ENCODE peak calls at places on chromosomes 12 and 14, in six cellular contexts. T, R, O, G, W and K are unnamed samples. For H3K4me1, the result is how much of the 10 kb centered on the place peaks cover.

GRCh38 chr14:90578283-90578985 is 181.6 kb downstream of the CALM1 start:
- DNase-seq in R (no peak), W (no peak), O (no peak), G (no peak), T (no peak), K (peak)

GRCh38 chr14:57845802-57846531 is 19.9 kb downstream of the SLC35F4 start:
- DNase-seq in T (no peak), G (no peak), O (peak), W (no peak), R (no peak), K (no peak)

GRCh38 chr14:75315143-75315542 is 36.5 kb downstream of the FOS start:
- DNase-seq in G (no peak), R (peak), W (no peak), O (peak), T (peak), K (no peak)

GRCh38 chr14:100540141-100540925 is 46.9 kb downstream of the BEGAIN start:
- DNase-seq in G (peak), W (no peak), R (no peak), T (no peak), O (no peak), K (no peak)

GRCh38 chr14:93525691-93526451 is 95.1 kb downstream of the UNC79 start:
- DNase-seq in G (no peak), O (peak), T (no peak), R (peak), W (no peak), K (no peak)

GRCh38 chr14:43168374-43168925 is 1338.6 kb downstream of the FSCB start:
- DNase-seq in W (no peak), G (no peak), T (no peak), R (no peak), O (no peak), K (no peak)

GRCh38 chr12:65565601-65566560 is 258.4 kb upstream of the HMGA2 start:
- DNase-seq in G (no peak), W (no peak), R (peak), O (peak), T (no peak), K (no peak)

GRCh38 chr12:117662220-117662619 is 300.8 kb upstream of the NOS1 start:
- DNase-seq in O (no peak), R (no peak), G (no peak), W (no peak), T (no peak), K (no peak)

GRCh38 chr14:56774503-56774902 is 35.8 kb downstream of the OTX2 start:
- DNase-seq in T (no peak), O (no peak), R (no peak), W (no peak), G (no peak), K (no peak)

GRCh38 chr12:79926951-79927350 is 7.9 kb downstream of the PPP1R12A start:
- DNase-seq in G (no peak), T (no peak), O (no peak), R (no peak), W (no peak), K (no peak)

GRCh38 chr14:70755655-70756054 is 53.7 kb downstream of the MAP3K9 start:
- DNase-seq in R (peak), T (no peak), O (peak), G (no peak), W (no peak), K (no peak)

GRCh38 chr12:111686574-111687105 is 787 bp downstream of the ACAD10 start:
- DNase-seq in O (no peak), T (no peak), W (no peak), R (no peak), G (no peak), K (no peak)

GRCh38 chr12:52203126-52203921 is 11.5 kb upstream of the KRT80 start:
- DNase-seq in R (peak), O (peak), T (peak), W (no peak), G (no peak), K (peak)

GRCh38 chr12:26360062-26360461 is 164.7 kb downstream of the SSPN start:
- DNase-seq in W (no peak), O (no peak), T (no peak), G (no peak), R (no peak), K (no peak)

GRCh38 chr12:25819713-25820112 is 138.8 kb upstream of the RASSF8 start:
- DNase-seq in W (no peak), G (no peak), R (no peak), T (no peak), O (no peak), K (no peak)

GRCh38 chr12:55385911-55386310 is 14.4 kb upstream of the OR6C65 start:
- DNase-seq in G (no peak), O (no peak), T (no peak), R (no peak), W (no peak), K (no peak)

GRCh38 chr12:109544955-109545531 is 28.3 kb downstream of the MMAB start:
- DNase-seq in R (peak), G (no peak), T (no peak), O (peak), W (no peak), K (no peak)

GRCh38 chr12:95365912-95366311 is 108.0 kb upstream of the METAP2 start:
- DNase-seq in R (no peak), O (no peak), G (no peak), T (no peak), W (no peak), K (no peak)

GRCh38 chr14:24818054-24818822 is 184.2 kb upstream of the GZMB start:
- DNase-seq in O (no peak), R (peak), W (no peak), T (no peak), G (no peak), K (no peak)

GRCh38 chr12:124680863-124681778 is 113.7 kb upstream of the NCOR2 start:
- DNase-seq in R (peak), W (peak), G (peak), T (no peak), O (peak), K (no peak)

GRCh38 chr14:90721619-90722305 is 94.5 kb downstream of the TTC7B start:
- DNase-seq in G (no peak), O (peak), W (no peak), R (peak), T (no peak), K (no peak)

GRCh38 chr12:118148287-118148686 is 12.4 kb downstream of the PEBP1 start:
- DNase-seq in T (no peak), G (no peak), W (no peak), R (no peak), O (no peak), K (no peak)

GRCh38 chr14:93787465-93788306 is 599 bp downstream of the PRIMA1 start:
- DNase-seq in R (no peak), G (peak), T (no peak), O (no peak), W (no peak), K (no peak)

GRCh38 chr14:42192659-42193425 is 586.2 kb downstream of the LRFN5 start:
- DNase-seq in G (no peak), O (peak), W (no peak), R (peak), T (peak), K (no peak)

GRCh38 chr12:72491399-72491798 is 219.2 kb downstream of the TRHDE start:
- DNase-seq in W (no peak), T (no peak), O (no peak), R (no peak), G (no peak), K (no peak)

GRCh38 chr12:64608901-64609542 is 1.3 kb upstream of the RASSF3 start:
- DNase-seq in T (peak), W (peak), O (peak), R (peak), G (no peak), K (no peak)

GRCh38 chr12:78759387-78759786 is 105.2 kb upstream of the SYT1 start:
- DNase-seq in G (no peak), R (peak), O (peak), T (peak), W (no peak), K (no peak)

GRCh38 chr14:88364710-88365413 is 20.6 kb upstream of the SPATA7 start:
- DNase-seq in R (no peak), G (no peak), W (no peak), T (no peak), O (no peak), K (no peak)

GRCh38 chr14:23362200-23362599 is 2.8 kb downstream of the EFS start:
- DNase-seq in T (no peak), O (peak), R (no peak), G (no peak), W (no peak), K (no peak)

GRCh38 chr14:86574026-86574777 is 1044.3 kb downstream of the FLRT2 start:
- DNase-seq in W (no peak), G (no peak), O (peak), R (no peak), T (peak), K (no peak)

GRCh38 chr12:65509953-65510352 is 231.5 kb downstream of the MSRB3 start:
- DNase-seq in G (no peak), W (no peak), R (no peak), T (no peak), O (no peak), K (no peak)

GRCh38 chr12:130478786-130479185 is 141.1 kb downstream of the PIWIL1 start:
- DNase-seq in R (no peak), T (no peak), G (no peak), O (no peak), W (no peak), K (no peak)

GRCh38 chr14:26191666-26192065 is 406.2 kb downstream of the NOVA1 start:
- DNase-seq in G (no peak), R (no peak), T (no peak), W (no peak), O (no peak), K (no peak)

GRCh38 chr12:58388261-58388660 is 446.9 kb downstream of the ATP23 start:
- DNase-seq in R (peak), O (no peak), T (no peak), W (no peak), G (no peak), K (no peak)

DNA sequence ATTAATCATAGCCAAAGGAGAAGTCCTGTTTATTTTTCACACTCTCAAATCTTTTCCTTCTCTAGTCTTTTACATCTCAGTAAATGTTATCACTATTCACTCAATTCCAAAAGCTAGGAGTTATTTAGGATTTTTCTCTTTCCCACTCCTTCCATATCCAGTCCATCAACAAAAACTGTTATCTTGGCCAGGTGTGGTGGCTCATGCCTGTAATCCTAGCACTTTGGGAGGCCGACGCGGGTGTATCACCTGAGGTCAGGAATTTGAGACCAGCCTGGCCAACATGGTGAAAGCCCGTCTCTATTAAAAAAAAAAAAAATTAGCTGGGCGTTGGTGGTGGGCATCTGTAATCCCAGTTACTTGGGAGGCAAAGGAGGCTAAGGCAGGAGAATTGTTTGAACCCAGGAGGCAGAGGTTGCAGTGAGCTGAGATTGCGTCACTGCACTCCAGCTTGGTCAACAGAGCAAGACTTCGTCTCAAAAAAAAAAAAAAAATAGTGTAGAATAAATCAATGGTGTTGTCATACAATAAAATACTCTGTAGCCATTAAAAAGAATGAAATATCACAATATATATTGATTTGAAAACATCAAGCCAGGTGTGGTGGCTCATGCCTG is 46.6 kb upstream of the FOXJ2 start:
- DNase-seq in T (no peak), R (no peak), G (no peak), W (no peak), O (no peak), K (no peak)
- H3K4me1 ChIP-seq in T (under half), R (under half), G (under half), W (under half), O (under half), K (under half)

GRCh38 chr12:10636124-10636523 is 22.7 kb upstream of the MAGOHB start:
- DNase-seq in T (no peak), O (no peak), W (no peak), G (no peak), R (no peak), K (no peak)

GRCh38 chr12:10634427-10634826 is 21.0 kb upstream of the MAGOHB start:
- DNase-seq in W (no peak), O (peak), R (peak), G (no peak), T (no peak), K (no peak)

GRCh38 chr12:10633541-10633940 is 20.1 kb upstream of the MAGOHB start:
- DNase-seq in W (no peak), R (no peak), O (no peak), T (no peak), G (no peak), K (no peak)

GRCh38 chr12:10638728-10639127 is 25.3 kb upstream of the MAGOHB start:
- DNase-seq in T (no peak), R (no peak), W (no peak), G (no peak), O (no peak), K (no peak)

DNA sequence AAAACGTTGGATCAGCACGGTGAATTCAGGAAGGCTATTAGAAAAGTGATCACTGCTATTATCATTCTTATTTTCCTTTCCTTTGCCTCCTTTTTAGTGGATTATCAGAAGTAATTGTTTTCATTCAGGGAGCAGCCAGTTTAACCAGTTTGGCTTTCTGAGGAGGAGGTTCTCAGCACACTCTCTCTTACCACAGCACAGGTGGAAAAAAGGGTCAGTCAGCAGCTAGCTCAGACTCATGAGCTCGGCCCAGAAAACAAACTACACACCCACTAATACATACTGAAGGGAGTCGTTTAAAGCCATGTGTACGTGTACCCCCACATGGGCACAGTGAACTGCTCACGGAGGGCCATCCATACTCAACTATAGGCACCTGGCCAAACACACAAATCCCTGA is 23.2 kb upstream of the MAGOHB start:
- DNase-seq in T (no peak), O (peak), G (no peak), W (no peak), R (no peak), K (no peak)
- H3K4me1 ChIP-seq in T (under half), O (under half), G (under half), W (under half), R (under half), K (under half)

GRCh38 chr12:57148469-57149308 is 1.3 kb upstream of the LRP1-AS start:
- DNase-seq in T (no peak), R (no peak), G (peak), O (no peak), W (no peak), K (peak)
- H3K4me1 ChIP-seq in T (under half), R (under half), G (under half), O (under half), W (under half), K (half or more)

DNA sequence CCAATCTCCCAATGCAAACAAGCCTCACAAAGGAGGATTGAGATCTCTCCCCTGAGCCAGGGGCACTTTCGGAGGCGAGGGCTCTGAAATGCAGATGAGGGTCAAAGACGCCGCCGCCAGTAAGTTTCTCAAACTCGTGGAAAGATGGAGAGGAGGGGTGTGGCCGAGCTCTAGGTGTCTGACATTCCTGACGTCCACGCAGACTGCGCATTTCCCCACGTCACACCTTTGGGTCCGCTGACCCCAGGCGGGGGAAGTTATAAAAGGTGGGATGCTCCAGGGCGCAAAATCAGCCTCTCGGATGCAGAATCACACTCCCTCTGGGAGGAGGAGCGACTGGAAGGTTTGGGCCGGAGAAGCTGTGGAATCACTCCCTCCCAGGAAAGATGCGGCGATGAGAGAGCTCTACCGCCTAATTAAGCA is 2.1 kb downstream of the COL2A1 start:
- DNase-seq in R (peak), G (no peak), W (no peak), T (no peak), O (no peak), K (no peak)
- H3K4me1 ChIP-seq in R (under half), G (under half), W (under half), T (under half), O (under half), K (under half)

GRCh38 chr12:45975506-45975905 is 14.9 kb downstream of the SCAF11 start:
- DNase-seq in O (no peak), T (no peak), R (no peak), G (no peak), W (no peak), K (no peak)

GRCh38 chr12:45978108-45978507 is 12.3 kb downstream of the SCAF11 start:
- DNase-seq in W (no peak), O (no peak), T (no peak), G (no peak), R (no peak), K (no peak)

GRCh38 chr12:45973526-45973925 is 16.8 kb downstream of the SCAF11 start:
- DNase-seq in O (no peak), W (no peak), G (no peak), R (no peak), T (no peak), K (no peak)

GRCh38 chr12:45974883-45975282 is 15.5 kb downstream of the SCAF11 start:
- DNase-seq in T (no peak), R (no peak), O (no peak), W (no peak), G (no peak), K (no peak)

DNA sequence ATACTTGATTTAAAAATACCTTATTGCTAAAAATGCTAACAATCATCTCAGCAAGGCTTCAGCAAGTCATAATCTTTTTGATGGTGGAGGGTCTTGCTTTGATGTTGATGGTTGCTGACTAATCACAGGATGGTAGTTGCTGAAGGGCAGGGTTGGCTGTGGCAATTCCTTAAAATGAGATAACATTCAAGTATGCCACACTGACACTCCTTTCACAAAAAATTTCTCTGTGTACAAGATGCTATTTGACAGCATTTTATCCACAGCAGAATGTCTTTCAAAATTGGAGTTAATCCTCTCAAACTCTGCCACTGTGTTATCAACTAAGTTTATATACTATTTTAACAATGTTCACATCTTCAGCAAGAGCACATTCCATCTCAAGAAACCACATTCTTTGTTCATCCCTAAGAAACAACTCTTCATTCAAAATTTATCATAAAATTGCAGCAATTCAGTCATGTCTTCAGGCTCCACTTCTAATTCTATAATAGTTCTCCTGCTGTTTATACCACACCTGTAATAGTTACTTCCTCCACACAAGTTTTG is 16.1 kb downstream of the SCAF11 start:
- DNase-seq in G (no peak), W (no peak), T (no peak), R (no peak), O (no peak), K (no peak)
- H3K4me1 ChIP-seq in G (under half), W (under half), T (under half), R (under half), O (under half), K (half or more)

DNA sequence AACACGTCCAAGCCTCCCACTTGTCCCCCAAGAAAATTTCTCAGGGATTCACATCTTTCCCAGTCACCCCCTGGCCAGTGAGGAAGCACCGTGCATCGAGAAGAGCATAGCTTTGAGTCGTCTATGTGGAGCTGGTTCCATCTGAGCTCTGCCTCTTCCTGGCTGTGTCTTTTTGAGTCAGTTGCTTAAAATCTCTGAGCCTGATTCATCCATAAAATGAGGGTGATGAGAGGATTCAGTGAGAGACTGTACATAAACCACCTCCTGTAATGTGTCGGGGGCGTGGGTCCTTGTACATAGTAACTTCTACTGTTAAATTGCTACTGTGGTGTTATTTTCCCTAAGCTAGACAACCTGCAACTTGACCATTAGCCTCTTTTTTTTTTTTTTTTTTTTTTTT is 13.8 kb downstream of the CD9 start:
- DNase-seq in O (peak), T (no peak), R (no peak), G (no peak), W (no peak), K (no peak)
- H3K4me1 ChIP-seq in O (half or more), T (under half), R (half or more), G (under half), W (under half), K (half or more)